ENCODE peak calls at places on chromosome 11, in seven cellular contexts. Z is right cardiac atrium, R is spleen, G is H7, Y is ovary, V is astrocyte of the cerebellum, M is AG04450. D is an unnamed sample.

GRCh38 chr11:99548264-99548663 is 527.5 kb downstream of the CNTN5 start:
- DNase-seq in Z (no peak), R (no peak), G (no peak), Y (no peak), V (no peak), M (no peak), D (no peak)

GRCh38 chr11:9214765-9215164 is 50.4 kb downstream of the DENND5A start:
- DNase-seq in Z (no peak), R (no peak), G (no peak), Y (no peak), V (no peak), M (no peak), D (no peak)

GRCh38 chr11:118524757-118525465 is 2.4 kb upstream of the TTC36 start:
- DNase-seq in Z (no peak), R (no peak), G (no peak), Y (no peak), V (no peak), M (no peak), D (no peak)

GRCh38 chr11:106424111-106424510 is 346.6 kb downstream of the AASDHPPT start:
- DNase-seq in Z (no peak), R (no peak), G (no peak), Y (no peak), V (peak), M (peak), D (peak)

GRCh38 chr11:126467471-126467870 is 112.0 kb downstream of the ST3GAL4 start:
- DNase-seq in Z (peak), R (no peak), G (no peak), Y (no peak), V (no peak), M (no peak), D (no peak)

GRCh38 chr11:21811572-21811971 is 381.3 kb upstream of the ANO5 start:
- DNase-seq in Z (no peak), R (no peak), G (peak), Y (no peak), V (no peak), M (no peak), D (no peak)

GRCh38 chr11:35059040-35059439 is 79.9 kb upstream of the CD44 start:
- DNase-seq in Z (no peak), R (no peak), G (no peak), Y (no peak), V (no peak), M (no peak), D (no peak)

GRCh38 chr11:36478700-36479329 is 31.3 kb downstream of the TRAF6 start:
- DNase-seq in Z (no peak), R (no peak), G (peak), Y (no peak), V (no peak), M (no peak), D (no peak)

GRCh38 chr11:88491674-88492073 is 154.1 kb upstream of the CTSC start:
- DNase-seq in Z (no peak), R (no peak), G (no peak), Y (no peak), V (no peak), M (no peak), D (no peak)

GRCh38 chr11:101825551-101825950 is 89.3 kb upstream of the CEP126 start:
- DNase-seq in Z (no peak), R (no peak), G (no peak), Y (no peak), V (no peak), M (no peak), D (no peak)

GRCh38 chr11:12184696-12185095 is 74.3 kb downstream of the MICAL2 start:
- DNase-seq in Z (no peak), R (no peak), G (no peak), Y (no peak), V (no peak), M (no peak), D (no peak)

GRCh38 chr11:7577883-7578242 is 64.1 kb downstream of the PPFIBP2 start:
- DNase-seq in Z (no peak), R (no peak), G (no peak), Y (no peak), V (no peak), M (no peak), D (no peak)

DNA sequence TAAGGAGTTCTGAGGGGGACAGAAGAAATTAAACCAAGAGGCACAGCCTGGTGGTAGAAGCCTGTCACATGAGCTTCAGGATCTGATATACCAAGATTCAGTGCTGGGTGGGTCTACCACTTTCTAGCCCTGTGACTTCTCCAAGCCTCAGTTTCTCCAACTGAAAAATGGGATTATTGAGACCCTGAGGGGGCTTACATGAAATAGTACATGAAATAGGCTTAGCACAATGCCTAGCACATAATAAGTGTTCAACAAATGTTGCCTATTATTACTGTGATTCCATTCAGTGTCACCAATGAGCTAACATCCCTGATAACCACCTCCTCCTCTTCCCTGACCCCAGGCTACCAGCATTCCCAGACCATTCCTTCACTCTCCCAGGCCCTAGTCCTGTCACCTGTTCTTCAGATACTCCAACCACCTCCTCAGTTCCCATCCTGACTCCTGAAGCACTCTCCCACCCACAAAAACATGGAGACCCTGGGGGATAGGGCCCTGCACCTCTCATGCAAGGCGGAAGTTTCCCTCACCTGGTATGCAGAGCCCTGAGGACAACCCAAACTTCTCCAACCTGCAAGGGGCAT is 1.8 kb downstream of the TNKS1BP1 start:
- DNase-seq in Z (no peak), R (no peak), G (peak), Y (no peak), V (no peak), M (no peak), D (no peak)
- H3K4me3 ChIP-seq in Z (peak), R (no peak), G (no peak), Y (peak), V (peak), M (peak), D (peak)

DNA sequence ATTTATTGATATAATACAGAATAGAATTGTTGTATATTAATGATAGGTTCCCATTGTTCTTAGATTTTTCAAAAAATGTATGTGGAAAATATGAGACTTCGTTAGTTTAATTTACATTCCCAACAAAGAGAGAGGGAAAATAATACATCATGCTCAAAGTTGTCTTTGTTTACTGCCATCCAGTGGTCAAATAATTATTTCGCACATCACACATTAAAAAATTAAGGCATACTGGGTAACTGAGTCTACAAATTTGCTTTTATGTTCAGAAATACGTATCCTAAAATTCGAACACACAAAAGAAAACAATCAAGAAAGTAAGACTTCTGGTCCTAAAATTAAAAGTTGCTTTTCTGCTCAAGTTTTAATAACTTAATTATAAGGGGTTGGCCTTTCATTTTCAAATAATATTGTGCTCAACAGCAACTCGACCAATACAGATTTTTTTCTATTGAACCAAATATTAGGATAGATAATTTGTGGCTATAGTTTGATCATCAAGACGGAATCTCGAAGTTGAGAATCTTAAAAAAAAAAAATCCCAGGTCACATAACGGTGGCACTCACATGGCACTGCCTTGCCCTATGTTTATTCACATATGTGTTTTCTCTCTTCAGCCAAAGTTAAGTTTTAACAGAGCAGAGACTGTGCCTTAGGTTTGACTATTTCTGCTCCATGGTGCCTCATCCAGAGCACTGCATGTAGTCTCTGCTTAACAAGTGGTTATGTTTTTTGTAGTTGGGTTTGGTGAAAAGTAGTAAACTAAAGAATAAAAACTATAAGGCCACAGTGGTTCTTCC is 12.3 kb downstream of the PDGFD start:
- DNase-seq in Z (no peak), R (no peak), G (no peak), Y (no peak), V (no peak), M (no peak), D (no peak)
- H3K4me3 ChIP-seq in Z (no peak), R (no peak), G (no peak), Y (no peak), V (no peak), M (no peak), D (no peak)

GRCh38 chr11:10285148-10285802 is 8.7 kb downstream of the SBF2 start:
- DNase-seq in Z (no peak), R (no peak), G (no peak), Y (no peak), V (no peak), M (no peak), D (no peak)

GRCh38 chr11:10287766-10288165 is 6.3 kb downstream of the SBF2 start:
- DNase-seq in Z (no peak), R (no peak), G (no peak), Y (no peak), V (no peak), M (no peak), D (no peak)

GRCh38 chr11:10288316-10288715 is 5.7 kb downstream of the SBF2 start:
- DNase-seq in Z (no peak), R (no peak), G (no peak), Y (no peak), V (no peak), M (no peak), D (no peak)

GRCh38 chr11:10288881-10289764 is 4.9 kb downstream of the SBF2 start:
- DNase-seq in Z (peak), R (peak), G (peak), Y (peak), V (no peak), M (no peak), D (no peak)

GRCh38 chr11:10287140-10287539 is 6.9 kb downstream of the SBF2 start:
- DNase-seq in Z (no peak), R (no peak), G (no peak), Y (no peak), V (no peak), M (no peak), D (no peak)
- H3K4me3 ChIP-seq in Z (no peak), R (no peak), G (no peak), Y (no peak), V (no peak), M (no peak), D (no peak)

GRCh38 chr11:65896009-65896999 is 3.9 kb downstream of the FOSL1 start:
- DNase-seq in Z (peak), R (no peak), G (no peak), Y (no peak), V (no peak), M (no peak), D (no peak)
- H3K4me3 ChIP-seq in Z (no peak), R (no peak), G (no peak), Y (no peak), V (no peak), M (peak), D (peak)

D was measured in skeletal muscle cell.